ENCODE peak calls at places on chromosomes 4 and X, in five cellular contexts. E is transverse colon, F is upper lobe of right lung, N is GM10248, V is epithelial cell of esophagus. C is an unnamed sample.

GRCh38 chr4:41024556-41025491 is 189.5 kb downstream of the APBB2 start:
- DNase-seq in E (no peak), V (peak; percentile 69), N (no peak), F (no peak), C (peak; percentile 26)

GRCh38 chrX:30615229-30615628 is 37.7 kb upstream of the TASL start:
- DNase-seq in N (no peak), F (no peak), V (peak; percentile 67), E (no peak), C (peak; percentile 9)

GRCh38 chr4:52665592-52665991 is 6.5 kb upstream of the USP46 start:
- DNase-seq in E (no peak), V (peak; percentile 43), F (no peak), N (peak; percentile 51), C (peak; percentile 63)

GRCh38 chrX:96407043-96407442 is 277.6 kb upstream of the DIAPH2 start:
- DNase-seq in F (no peak), E (peak; percentile 45), V (peak; percentile 31), N (no peak), C (no peak)

GRCh38 chr4:95084584-95084983 is 326.8 kb downstream of the BMPR1B start:
- DNase-seq in N (no peak), V (peak; percentile 85), E (no peak), F (no peak), C (no peak)

GRCh38 chrX:110734894-110735541 is 60.6 kb downstream of the CHRDL1 start:
- DNase-seq in N (no peak), F (no peak), V (peak; percentile 1), E (no peak), C (no peak)

GRCh38 chr4:70705146-70705855 is 16.5 kb upstream of the RUFY3 start:
- DNase-seq in F (peak; percentile 94), E (peak; percentile 77), N (peak; percentile 82), V (peak; percentile 71), C (peak; percentile 80)

GRCh38 chrX:29661290-29661689 is 554.1 kb upstream of the MAGEB2 start:
- DNase-seq in E (no peak), F (no peak), V (peak; percentile 0), N (no peak), C (no peak)

GRCh38 chrX:18075603-18076002 is 145.1 kb downstream of the BEND2 start:
- DNase-seq in N (no peak), V (no peak), E (no peak), F (no peak), C (no peak)

GRCh38 chr4:138400528-138400927 is 158.4 kb upstream of the SLC7A11 start:
- DNase-seq in E (no peak), V (no peak), F (no peak), N (no peak), C (no peak)

GRCh38 chrX:26352891-26353430 is 137.0 kb downstream of the MAGEB5 start:
- DNase-seq in F (no peak), N (no peak), E (no peak), V (no peak), C (no peak)

GRCh38 chr4:142838781-142839180 is 7.3 kb downstream of the INPP4B start:
- DNase-seq in E (no peak), V (no peak), N (no peak), F (no peak), C (no peak)

GRCh38 chr4:154961263-154961662 is 180.2 kb downstream of the RBM46 start:
- DNase-seq in N (peak; percentile 32), F (no peak), E (no peak), V (no peak), C (peak; percentile 39)

GRCh38 chrX:55450259-55450658 is 1.7 kb upstream of the MAGEH1 start:
- DNase-seq in E (no peak), F (no peak), N (no peak), V (peak; percentile 3), C (peak; percentile 0)

GRCh38 chrX:130626521-130626920 is 224.7 kb downstream of the RBMX2 start:
- DNase-seq in F (no peak), N (no peak), V (no peak), E (no peak), C (no peak)

GRCh38 chr4:173288296-173288695 is 45.9 kb downstream of the HMGB2 start:
- DNase-seq in F (no peak), E (peak; percentile 70), N (peak; percentile 38), V (peak; percentile 76), C (peak; percentile 80)

GRCh38 chr4:82785248-82786003 is 13.2 kb downstream of the SCD5 start:
- DNase-seq in N (no peak), F (no peak), E (no peak), V (peak; percentile 89), C (no peak)

GRCh38 chr4:4396628-4397440 is 9.9 kb downstream of the NSG1 start:
- DNase-seq in F (no peak), E (no peak), V (no peak), N (no peak), C (no peak)

GRCh38 chrX:66602381-66602938 is 36.4 kb downstream of the EDA2R start:
- DNase-seq in F (no peak), E (no peak), N (no peak), V (no peak), C (peak; percentile 3)

GRCh38 chrX:106999002-106999975 is 723 bp downstream of the MORC4 start:
- DNase-seq in N (peak; percentile 7), E (peak; percentile 52), V (peak; percentile 64), F (peak; percentile 69), C (peak; percentile 29)

GRCh38 chr4:147830987-147831386 is 99.1 kb downstream of the ARHGAP10 start:
- DNase-seq in E (no peak), F (no peak), V (peak; percentile 84), N (no peak), C (no peak)

GRCh38 chr4:1759170-1759817 is 33.8 kb upstream of the FGFR3 start:
- DNase-seq in E (no peak), N (no peak), V (no peak), F (no peak), C (no peak)

GRCh38 chr4:10532155-10532554 is 74.9 kb upstream of the ZNF518B start:
- DNase-seq in N (no peak), V (no peak), F (no peak), E (no peak), C (no peak)

GRCh38 chr4:184273166-184274147 is 55.8 kb upstream of the ENPP6 start:
- DNase-seq in V (no peak), F (no peak), N (no peak), E (no peak), C (peak; percentile 86)

GRCh38 chr4:143186634-143187033 is 1.9 kb downstream of the USP38 start:
- DNase-seq in V (peak; percentile 7), E (no peak), F (no peak), N (no peak), C (peak; percentile 15)

GRCh38 chr4:123170843-123171242 is 225.8 kb upstream of the SPRY1 start:
- DNase-seq in E (no peak), V (peak; percentile 34), N (no peak), F (no peak), C (no peak)

GRCh38 chrX:47497274-47497673 is 14.3 kb upstream of the ZNF41 start:
- DNase-seq in E (no peak), V (peak; percentile 32), N (no peak), F (no peak), C (no peak)
- TF ChIP-seq CTCF in E (peak; percentile 16), V (peak; percentile 38), N (no peak), F (peak; percentile 31), C (peak; percentile 1)

GRCh38 chr4:7850489-7850888 is 89.2 kb downstream of the AFAP1 start:
- DNase-seq in E (no peak), N (no peak), V (no peak), F (no peak), C (no peak)
- TF ChIP-seq CTCF in E (no peak), N (no peak), V (no peak), F (no peak), C (peak; percentile 7)

GRCh38 chr4:37794046-37794445 is 32.4 kb upstream of the PGM2 start:
- DNase-seq in E (no peak), F (no peak), V (peak; percentile 25), N (no peak), C (no peak)
- TF ChIP-seq CTCF in E (no peak), F (no peak), V (no peak), N (no peak), C (no peak)

DNA sequence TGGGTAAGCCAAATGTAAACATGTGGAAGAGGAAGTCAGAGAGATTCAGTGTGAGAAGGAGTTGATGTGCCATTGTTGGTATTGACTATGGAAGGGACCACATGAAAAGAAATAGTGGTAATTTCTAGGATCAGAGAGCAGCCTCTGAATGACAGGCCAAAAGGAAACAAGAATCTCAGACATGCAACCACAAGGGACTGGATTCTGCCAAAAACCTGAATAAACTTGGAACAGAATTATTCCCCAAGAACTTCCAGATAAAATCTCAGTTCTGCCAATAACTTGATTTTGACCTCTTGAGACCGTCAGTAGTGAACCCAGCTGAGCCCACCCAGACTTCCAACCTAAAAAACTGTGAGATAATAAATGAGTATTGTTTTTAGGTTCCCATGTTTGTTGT is 653.6 kb upstream of the NR3C2 start:
- DNase-seq in F (no peak), N (no peak), E (no peak), V (no peak), C (no peak)
- TF ChIP-seq CTCF in F (no peak), N (no peak), E (no peak), V (no peak), C (no peak)

DNA sequence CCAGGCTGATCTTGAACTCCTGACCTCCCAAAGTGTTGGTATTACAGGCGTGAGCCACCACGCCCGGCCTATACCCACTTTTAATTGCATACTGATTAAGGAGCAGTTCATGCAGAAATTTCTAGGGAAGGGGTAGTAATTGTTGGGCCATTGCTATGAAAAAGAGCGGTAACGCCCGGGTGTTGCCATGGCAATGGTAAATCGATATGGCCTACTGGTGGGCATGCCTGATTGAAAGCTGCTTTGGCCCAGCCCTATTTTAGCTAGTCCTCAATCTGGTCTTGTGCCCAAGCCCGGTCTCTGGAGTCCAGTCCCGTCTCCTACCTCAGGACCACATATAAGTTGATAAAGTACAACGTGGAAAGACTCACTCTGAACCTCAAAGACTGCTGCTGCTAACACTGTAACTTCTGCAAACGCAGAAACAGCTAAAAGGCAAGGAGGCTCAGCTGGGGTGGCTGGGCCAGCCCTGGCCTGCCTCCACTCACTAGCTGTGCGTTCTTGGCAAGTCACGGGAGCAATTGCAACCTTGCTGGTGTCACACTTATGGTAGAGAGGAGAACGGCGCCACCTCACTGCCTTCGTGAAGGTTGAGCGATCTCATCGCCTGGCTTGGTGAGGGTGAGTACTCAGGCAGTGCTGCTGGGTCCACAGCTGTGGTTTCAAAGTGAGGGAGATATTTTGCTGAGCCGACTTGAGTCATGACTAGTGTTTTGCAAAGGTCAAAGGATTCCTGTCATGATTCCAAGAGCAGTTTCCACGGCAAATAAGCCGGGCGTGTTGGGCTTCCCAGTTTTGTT is 57.0 kb upstream of the GRPEL1 start:
- DNase-seq in F (no peak), N (no peak), E (peak; percentile 40), V (peak; percentile 30), C (no peak)
- TF ChIP-seq CTCF in F (no peak), N (no peak), E (no peak), V (peak; percentile 25), C (no peak)

GRCh38 chrX:134139090-134139489 is 97.9 kb upstream of the CCDC160 start:
- DNase-seq in F (no peak), N (no peak), V (no peak), E (no peak), C (no peak)
- TF ChIP-seq CTCF in F (no peak), N (no peak), V (no peak), E (no peak), C (no peak)

C was measured in GM12865.